ENCODE peak calls at places on chromosomes 3 and 15, in five cellular contexts. One of them, this sample, is unnamed.

GRCh38 chr3:3209714-3210113 is 30.2 kb upstream of the CRBN start:
- DNase-seq in SK-N-SH: no peak
- DNase-seq in coronary artery: no peak
- DNase-seq in psoas muscle: no peak
- DNase-seq in MM.1S: no peak
- DNase-seq in this sample: no peak

GRCh38 chr15:78685925-78686324 is 44.9 kb upstream of the CHRNB4 start:
- DNase-seq in SK-N-SH: no peak
- DNase-seq in coronary artery: peak
- DNase-seq in psoas muscle: no peak
- DNase-seq in MM.1S: no peak
- DNase-seq in this sample: no peak

GRCh38 chr3:168585544-168585943 is 489.8 kb upstream of the GOLIM4 start:
- DNase-seq in SK-N-SH: no peak
- DNase-seq in coronary artery: no peak
- DNase-seq in psoas muscle: no peak
- DNase-seq in MM.1S: peak
- DNase-seq in this sample: no peak

GRCh38 chr3:47780727-47781325 is 867 bp downstream of the SMARCC1 start:
- DNase-seq in SK-N-SH: peak
- DNase-seq in coronary artery: no peak
- DNase-seq in psoas muscle: no peak
- DNase-seq in MM.1S: no peak
- DNase-seq in this sample: no peak

GRCh38 chr3:126081618-126082333 is 2.1 kb downstream of the SLC41A3 start:
- DNase-seq in SK-N-SH: peak
- DNase-seq in coronary artery: no peak
- DNase-seq in psoas muscle: peak
- DNase-seq in MM.1S: no peak
- DNase-seq in this sample: no peak

GRCh38 chr3:38590521-38590920 is 59.0 kb downstream of the SCN5A start:
- DNase-seq in SK-N-SH: no peak
- DNase-seq in coronary artery: no peak
- DNase-seq in psoas muscle: peak
- DNase-seq in MM.1S: no peak
- DNase-seq in this sample: peak

GRCh38 chr15:59377940-59378339 is 5.3 kb upstream of the MYO1E start:
- DNase-seq in SK-N-SH: no peak
- DNase-seq in coronary artery: no peak
- DNase-seq in psoas muscle: no peak
- DNase-seq in MM.1S: no peak
- DNase-seq in this sample: no peak

GRCh38 chr15:95869920-95870319 is 460.6 kb upstream of the NR2F2 start:
- DNase-seq in SK-N-SH: no peak
- DNase-seq in coronary artery: no peak
- DNase-seq in psoas muscle: no peak
- DNase-seq in MM.1S: peak
- DNase-seq in this sample: no peak

GRCh38 chr3:113268917-113269316 is 57.6 kb downstream of the BOC start:
- DNase-seq in SK-N-SH: no peak
- DNase-seq in coronary artery: no peak
- DNase-seq in psoas muscle: no peak
- DNase-seq in MM.1S: no peak
- DNase-seq in this sample: no peak

GRCh38 chr3:156307704-156308103 is 187.3 kb downstream of the KCNAB1 start:
- DNase-seq in SK-N-SH: no peak
- DNase-seq in coronary artery: peak
- DNase-seq in psoas muscle: peak
- DNase-seq in MM.1S: no peak
- DNase-seq in this sample: no peak

GRCh38 chr15:64232400-64232799 is 69.6 kb upstream of the PPIB start:
- DNase-seq in SK-N-SH: no peak
- DNase-seq in coronary artery: no peak
- DNase-seq in psoas muscle: no peak
- DNase-seq in MM.1S: no peak
- DNase-seq in this sample: no peak

GRCh38 chr3:133410191-133410892 is 10.5 kb downstream of the BFSP2 start:
- DNase-seq in SK-N-SH: no peak
- DNase-seq in coronary artery: no peak
- DNase-seq in psoas muscle: no peak
- DNase-seq in MM.1S: no peak
- DNase-seq in this sample: no peak

GRCh38 chr3:15858547-15859506 is 61.0 kb upstream of the ANKRD28 start:
- DNase-seq in SK-N-SH: peak
- DNase-seq in coronary artery: no peak
- DNase-seq in psoas muscle: peak
- DNase-seq in MM.1S: peak
- DNase-seq in this sample: peak

GRCh38 chr3:196867155-196867506 is 589 bp upstream of the SENP5 start:
- DNase-seq in SK-N-SH: no peak
- DNase-seq in coronary artery: no peak
- DNase-seq in psoas muscle: no peak
- DNase-seq in MM.1S: no peak
- DNase-seq in this sample: no peak

GRCh38 chr3:114504941-114505632 is 211.3 kb downstream of the TIGIT start:
- DNase-seq in SK-N-SH: no peak
- DNase-seq in coronary artery: no peak
- DNase-seq in psoas muscle: no peak
- DNase-seq in MM.1S: no peak
- DNase-seq in this sample: no peak

GRCh38 chr15:76905855-76906254 is 715 bp upstream of the SCAPER start:
- DNase-seq in SK-N-SH: peak
- DNase-seq in coronary artery: no peak
- DNase-seq in psoas muscle: no peak
- DNase-seq in MM.1S: no peak
- DNase-seq in this sample: no peak

GRCh38 chr3:23611737-23612295 is 193.9 kb upstream of the UBE2E1 start:
- DNase-seq in SK-N-SH: no peak
- DNase-seq in coronary artery: no peak
- DNase-seq in psoas muscle: peak
- DNase-seq in MM.1S: no peak
- DNase-seq in this sample: no peak

GRCh38 chr3:141366285-141367037 is 1.8 kb upstream of the ZBTB38 start:
- DNase-seq in SK-N-SH: no peak
- DNase-seq in coronary artery: no peak
- DNase-seq in psoas muscle: no peak
- DNase-seq in MM.1S: peak
- DNase-seq in this sample: no peak

GRCh38 chr15:49908571-49909295 is 210.3 kb downstream of the ATP8B4 start:
- DNase-seq in SK-N-SH: no peak
- DNase-seq in coronary artery: no peak
- DNase-seq in psoas muscle: no peak
- DNase-seq in MM.1S: no peak
- DNase-seq in this sample: no peak

GRCh38 chr3:194930439-194931204 is 244.9 kb downstream of the FAM43A start:
- DNase-seq in SK-N-SH: peak
- DNase-seq in coronary artery: no peak
- DNase-seq in psoas muscle: peak
- DNase-seq in MM.1S: no peak
- DNase-seq in this sample: no peak

GRCh38 chr3:10194328-10195071 is 29.8 kb downstream of the IRAK2 start:
- DNase-seq in SK-N-SH: no peak
- DNase-seq in coronary artery: peak
- DNase-seq in psoas muscle: peak
- DNase-seq in MM.1S: no peak
- DNase-seq in this sample: no peak

GRCh38 chr3:48137425-48137999 is 50.7 kb downstream of the CDC25A start:
- DNase-seq in SK-N-SH: no peak
- DNase-seq in coronary artery: no peak
- DNase-seq in psoas muscle: no peak
- DNase-seq in MM.1S: no peak
- DNase-seq in this sample: no peak

GRCh38 chr3:117059054-117059989 is 349.7 kb downstream of the TUSC7 start:
- DNase-seq in SK-N-SH: peak
- DNase-seq in coronary artery: no peak
- DNase-seq in psoas muscle: no peak
- DNase-seq in MM.1S: peak
- DNase-seq in this sample: no peak

GRCh38 chr3:21486381-21486935 is 264.6 kb downstream of the ZNF385D start:
- DNase-seq in SK-N-SH: no peak
- DNase-seq in coronary artery: no peak
- DNase-seq in psoas muscle: no peak
- DNase-seq in MM.1S: no peak
- DNase-seq in this sample: no peak

GRCh38 chr3:39148116-39149058 is 5.0 kb downstream of the CSRNP1 start:
- DNase-seq in SK-N-SH: no peak
- DNase-seq in coronary artery: peak
- DNase-seq in psoas muscle: no peak
- DNase-seq in MM.1S: peak
- DNase-seq in this sample: no peak

GRCh38 chr15:68277605-68278344 is at the start of gene FEM1B:
- DNase-seq in SK-N-SH: peak
- DNase-seq in coronary artery: peak
- DNase-seq in psoas muscle: peak
- DNase-seq in MM.1S: peak
- DNase-seq in this sample: peak

GRCh38 chr15:68277131-68277604 is 377 bp upstream of the FEM1B start:
- DNase-seq in SK-N-SH: peak
- DNase-seq in coronary artery: peak
- DNase-seq in psoas muscle: no peak
- DNase-seq in MM.1S: no peak
- DNase-seq in this sample: no peak

GRCh38 chr15:68279779-68280745 is 2.5 kb downstream of the FEM1B start:
- DNase-seq in SK-N-SH: no peak
- DNase-seq in coronary artery: no peak
- DNase-seq in psoas muscle: no peak
- DNase-seq in MM.1S: no peak
- DNase-seq in this sample: no peak

GRCh38 chr15:68279218-68279533 is 1.6 kb downstream of the FEM1B start:
- DNase-seq in SK-N-SH: no peak
- DNase-seq in coronary artery: no peak
- DNase-seq in psoas muscle: no peak
- DNase-seq in MM.1S: no peak
- DNase-seq in this sample: no peak

GRCh38 chr15:68278345-68279217 is 1.0 kb downstream of the FEM1B start:
- DNase-seq in SK-N-SH: peak
- DNase-seq in coronary artery: peak
- DNase-seq in psoas muscle: no peak
- DNase-seq in MM.1S: peak
- DNase-seq in this sample: peak
- TF ChIP-seq CTCF in SK-N-SH: no peak
- TF ChIP-seq CTCF in coronary artery: no peak
- TF ChIP-seq CTCF in psoas muscle: no peak
- TF ChIP-seq CTCF in MM.1S: peak
- TF ChIP-seq CTCF in this sample: peak

GRCh38 chr15:32843211-32843907 is 125.6 kb downstream of the GREM1 start:
- DNase-seq in SK-N-SH: no peak
- DNase-seq in coronary artery: no peak
- DNase-seq in psoas muscle: no peak
- DNase-seq in MM.1S: no peak
- DNase-seq in this sample: no peak

GRCh38 chr15:32842081-32842480 is 124.3 kb downstream of the GREM1 start:
- DNase-seq in SK-N-SH: no peak
- DNase-seq in coronary artery: no peak
- DNase-seq in psoas muscle: no peak
- DNase-seq in MM.1S: no peak
- DNase-seq in this sample: no peak

GRCh38 chr15:32840481-32841245 is 122.9 kb downstream of the GREM1 start:
- DNase-seq in SK-N-SH: no peak
- DNase-seq in coronary artery: no peak
- DNase-seq in psoas muscle: no peak
- DNase-seq in MM.1S: no peak
- DNase-seq in this sample: no peak

GRCh38 chr15:32838820-32839219 is 121.0 kb downstream of the GREM1 start:
- DNase-seq in SK-N-SH: no peak
- DNase-seq in coronary artery: no peak
- DNase-seq in psoas muscle: peak
- DNase-seq in MM.1S: no peak
- DNase-seq in this sample: no peak

GRCh38 chr15:32844118-32844711 is 126.4 kb downstream of the GREM1 start:
- DNase-seq in SK-N-SH: peak
- DNase-seq in coronary artery: no peak
- DNase-seq in psoas muscle: no peak
- DNase-seq in MM.1S: peak
- DNase-seq in this sample: no peak
- TF ChIP-seq CTCF in SK-N-SH: peak
- TF ChIP-seq CTCF in coronary artery: no peak
- TF ChIP-seq CTCF in psoas muscle: peak
- TF ChIP-seq CTCF in MM.1S: peak
- TF ChIP-seq CTCF in this sample: peak

DNA sequence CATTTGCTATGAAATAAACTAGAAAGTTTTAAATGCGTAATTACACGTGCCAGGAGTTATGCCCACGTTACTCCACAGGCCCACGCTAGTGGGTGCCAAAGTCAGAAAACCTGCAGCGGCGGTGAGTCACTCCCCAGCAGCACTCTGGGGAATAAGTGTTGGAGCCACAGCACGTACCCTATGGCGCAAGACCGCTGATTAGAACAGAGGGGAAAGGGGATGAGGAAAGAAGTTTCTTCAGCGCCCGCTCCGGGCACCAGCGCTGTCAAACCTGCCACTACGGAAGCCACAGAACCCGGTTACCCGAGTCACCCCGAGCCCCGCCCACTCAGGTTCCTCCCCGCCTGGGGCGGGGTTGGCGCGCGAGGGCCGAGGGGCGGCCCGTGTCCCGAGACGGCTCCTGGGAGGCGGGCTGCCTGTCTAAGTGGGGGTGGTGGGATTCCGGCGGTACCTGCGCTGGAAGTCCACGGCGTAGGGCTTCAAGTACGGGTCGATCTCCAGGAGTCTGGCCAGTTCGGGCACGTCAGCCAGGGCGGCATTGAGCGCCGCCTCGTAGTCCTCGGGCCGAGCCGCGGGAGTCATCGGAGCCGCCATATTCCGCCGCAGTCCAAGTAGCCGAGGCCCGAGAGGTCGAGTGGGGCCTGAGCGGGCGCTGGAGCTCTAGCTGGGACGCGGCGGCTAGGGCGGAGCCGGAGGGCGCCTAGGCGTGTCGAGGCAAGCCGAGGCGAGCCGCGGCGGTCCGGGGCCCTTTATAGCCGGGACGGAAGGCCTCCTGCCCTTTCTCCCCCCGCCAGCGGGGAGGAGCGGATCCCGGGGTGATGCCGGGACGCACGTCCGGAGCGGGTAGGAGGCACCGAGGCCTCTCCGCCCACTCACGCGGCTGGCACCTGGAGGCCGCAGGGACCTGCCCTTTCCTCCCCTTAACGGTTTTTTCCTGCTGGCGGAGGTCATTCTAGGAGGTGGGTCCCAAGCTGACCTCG is at the start of gene GBE1:
- DNase-seq in SK-N-SH: peak
- DNase-seq in coronary artery: peak
- DNase-seq in psoas muscle: peak
- DNase-seq in MM.1S: peak
- DNase-seq in this sample: peak
- TF ChIP-seq CTCF in SK-N-SH: peak
- TF ChIP-seq CTCF in coronary artery: no peak
- TF ChIP-seq CTCF in psoas muscle: peak
- TF ChIP-seq CTCF in MM.1S: peak
- TF ChIP-seq CTCF in this sample: peak

DNA sequence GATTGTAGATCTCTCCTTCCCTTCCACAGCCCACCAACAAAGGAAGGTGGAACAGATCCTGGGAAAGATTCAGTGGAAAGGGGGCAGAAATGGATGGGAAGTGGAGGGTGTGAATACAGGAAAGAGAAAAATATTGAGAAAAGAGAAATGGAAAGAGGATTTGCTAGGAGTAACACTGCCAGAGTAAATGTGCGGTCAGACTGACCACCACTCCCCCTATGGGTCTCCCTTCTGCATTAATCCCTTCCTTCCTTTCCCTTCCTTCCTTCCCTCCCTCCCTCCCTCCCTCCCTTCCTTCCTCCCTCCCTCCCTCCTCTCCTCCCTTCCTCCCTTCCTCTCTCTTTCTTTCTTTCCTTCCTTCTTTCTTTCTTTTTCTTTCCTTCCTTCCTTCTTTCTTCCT is 12.0 kb upstream of the COMMD2 start:
- DNase-seq in SK-N-SH: no peak
- DNase-seq in coronary artery: no peak
- DNase-seq in psoas muscle: no peak
- DNase-seq in MM.1S: no peak
- DNase-seq in this sample: no peak
- TF ChIP-seq CTCF in SK-N-SH: no peak
- TF ChIP-seq CTCF in coronary artery: no peak
- TF ChIP-seq CTCF in psoas muscle: no peak
- TF ChIP-seq CTCF in MM.1S: no peak
- TF ChIP-seq CTCF in this sample: no peak